ENCODE peak calls at places on chromosomes 2 and 18, in six cellular contexts. One of them, this sample, is unnamed.

GRCh38 chr2:42095923-42096408 is 48.1 kb downstream of the PKDCC start:
- DNase-seq in H1: no peak
- DNase-seq in progenitor cell of endocrine pancreas: no peak
- DNase-seq in A549: peak
- DNase-seq in AG04449: no peak
- DNase-seq in bronchial epithelial cell: peak
- DNase-seq in this sample: peak

GRCh38 chr2:9668686-9669338 is 38.0 kb upstream of the YWHAQ start:
- DNase-seq in H1: no peak
- DNase-seq in progenitor cell of endocrine pancreas: no peak
- DNase-seq in A549: no peak
- DNase-seq in AG04449: no peak
- DNase-seq in bronchial epithelial cell: no peak
- DNase-seq in this sample: no peak

GRCh38 chr18:24995056-24995455 is 356.9 kb downstream of the ZNF521 start:
- DNase-seq in H1: no peak
- DNase-seq in progenitor cell of endocrine pancreas: no peak
- DNase-seq in A549: no peak
- DNase-seq in AG04449: no peak
- DNase-seq in bronchial epithelial cell: peak
- DNase-seq in this sample: no peak

GRCh38 chr2:71935291-71935848 is 212.3 kb downstream of the CYP26B1 start:
- DNase-seq in H1: no peak
- DNase-seq in progenitor cell of endocrine pancreas: no peak
- DNase-seq in A549: no peak
- DNase-seq in AG04449: peak
- DNase-seq in bronchial epithelial cell: no peak
- DNase-seq in this sample: no peak

GRCh38 chr2:179449010-179449409 is 184.4 kb upstream of the SESTD1 start:
- DNase-seq in H1: no peak
- DNase-seq in progenitor cell of endocrine pancreas: no peak
- DNase-seq in A549: no peak
- DNase-seq in AG04449: no peak
- DNase-seq in bronchial epithelial cell: no peak
- DNase-seq in this sample: no peak

GRCh38 chr18:48835119-48835518 is 115.6 kb downstream of the SMAD7 start:
- DNase-seq in H1: no peak
- DNase-seq in progenitor cell of endocrine pancreas: no peak
- DNase-seq in A549: no peak
- DNase-seq in AG04449: no peak
- DNase-seq in bronchial epithelial cell: no peak
- DNase-seq in this sample: no peak

GRCh38 chr2:11750422-11750821 is 4.0 kb downstream of the LPIN1 start:
- DNase-seq in H1: no peak
- DNase-seq in progenitor cell of endocrine pancreas: no peak
- DNase-seq in A549: no peak
- DNase-seq in AG04449: no peak
- DNase-seq in bronchial epithelial cell: peak
- DNase-seq in this sample: no peak

GRCh38 chr2:23532311-23533013 is 147.5 kb downstream of the KLHL29 start:
- DNase-seq in H1: no peak
- DNase-seq in progenitor cell of endocrine pancreas: no peak
- DNase-seq in A549: no peak
- DNase-seq in AG04449: no peak
- DNase-seq in bronchial epithelial cell: no peak
- DNase-seq in this sample: no peak

GRCh38 chr2:120470717-120471060 is 124.8 kb downstream of the INHBB start:
- DNase-seq in H1: no peak
- DNase-seq in progenitor cell of endocrine pancreas: no peak
- DNase-seq in A549: no peak
- DNase-seq in AG04449: no peak
- DNase-seq in bronchial epithelial cell: no peak
- DNase-seq in this sample: no peak

GRCh38 chr2:6917071-6917760 is at the start of gene RNF144A:
- DNase-seq in H1: no peak
- DNase-seq in progenitor cell of endocrine pancreas: peak
- DNase-seq in A549: peak
- DNase-seq in AG04449: no peak
- DNase-seq in bronchial epithelial cell: peak
- DNase-seq in this sample: peak

GRCh38 chr2:172345951-172346555 is 81.3 kb upstream of the ITGA6 start:
- DNase-seq in H1: no peak
- DNase-seq in progenitor cell of endocrine pancreas: no peak
- DNase-seq in A549: no peak
- DNase-seq in AG04449: no peak
- DNase-seq in bronchial epithelial cell: no peak
- DNase-seq in this sample: no peak

GRCh38 chr18:50982802-50983179 is 15.0 kb downstream of the ELAC1 start:
- DNase-seq in H1: no peak
- DNase-seq in progenitor cell of endocrine pancreas: no peak
- DNase-seq in A549: no peak
- DNase-seq in AG04449: no peak
- DNase-seq in bronchial epithelial cell: no peak
- DNase-seq in this sample: no peak

GRCh38 chr2:62407838-62408589 is 98.0 kb downstream of the TMEM17 start:
- DNase-seq in H1: no peak
- DNase-seq in progenitor cell of endocrine pancreas: no peak
- DNase-seq in A549: no peak
- DNase-seq in AG04449: no peak
- DNase-seq in bronchial epithelial cell: no peak
- DNase-seq in this sample: no peak

GRCh38 chr2:42567389-42567788 is 1.0 kb upstream of the MTA3 start:
- DNase-seq in H1: no peak
- DNase-seq in progenitor cell of endocrine pancreas: no peak
- DNase-seq in A549: no peak
- DNase-seq in AG04449: peak
- DNase-seq in bronchial epithelial cell: no peak
- DNase-seq in this sample: no peak

GRCh38 chr18:3722662-3723433 is 272.9 kb downstream of the TGIF1 start:
- DNase-seq in H1: no peak
- DNase-seq in progenitor cell of endocrine pancreas: no peak
- DNase-seq in A549: peak
- DNase-seq in AG04449: no peak
- DNase-seq in bronchial epithelial cell: no peak
- DNase-seq in this sample: no peak

GRCh38 chr2:78992807-78993517 is 32.5 kb upstream of the REG3G start:
- DNase-seq in H1: peak
- DNase-seq in progenitor cell of endocrine pancreas: peak
- DNase-seq in A549: no peak
- DNase-seq in AG04449: no peak
- DNase-seq in bronchial epithelial cell: no peak
- DNase-seq in this sample: no peak

GRCh38 chr2:165357758-165358157 is 111.7 kb upstream of the CSRNP3 start:
- DNase-seq in H1: no peak
- DNase-seq in progenitor cell of endocrine pancreas: no peak
- DNase-seq in A549: peak
- DNase-seq in AG04449: peak
- DNase-seq in bronchial epithelial cell: peak
- DNase-seq in this sample: no peak

GRCh38 chr18:78914586-78914935 is 65.1 kb upstream of the SALL3 start:
- DNase-seq in H1: no peak
- DNase-seq in progenitor cell of endocrine pancreas: no peak
- DNase-seq in A549: no peak
- DNase-seq in AG04449: no peak
- DNase-seq in bronchial epithelial cell: no peak
- DNase-seq in this sample: no peak

GRCh38 chr2:240426797-240427721 is 8.4 kb upstream of the GPC1 start:
- DNase-seq in H1: no peak
- DNase-seq in progenitor cell of endocrine pancreas: peak
- DNase-seq in A549: peak
- DNase-seq in AG04449: no peak
- DNase-seq in bronchial epithelial cell: peak
- DNase-seq in this sample: no peak

GRCh38 chr2:10300997-10301945 is 1.4 kb upstream of the HPCAL1 start:
- DNase-seq in H1: no peak
- DNase-seq in progenitor cell of endocrine pancreas: no peak
- DNase-seq in A549: no peak
- DNase-seq in AG04449: no peak
- DNase-seq in bronchial epithelial cell: no peak
- DNase-seq in this sample: no peak

GRCh38 chr18:57918601-57919000 is 115.5 kb upstream of the ATP8B1 start:
- DNase-seq in H1: no peak
- DNase-seq in progenitor cell of endocrine pancreas: no peak
- DNase-seq in A549: no peak
- DNase-seq in AG04449: no peak
- DNase-seq in bronchial epithelial cell: peak
- DNase-seq in this sample: no peak

GRCh38 chr2:190578158-190579057 is 43.9 kb upstream of the NEMP2 start:
- DNase-seq in H1: no peak
- DNase-seq in progenitor cell of endocrine pancreas: no peak
- DNase-seq in A549: peak
- DNase-seq in AG04449: no peak
- DNase-seq in bronchial epithelial cell: peak
- DNase-seq in this sample: no peak

GRCh38 chr2:6077585-6077984 is 385.4 kb downstream of the SOX11 start:
- DNase-seq in H1: no peak
- DNase-seq in progenitor cell of endocrine pancreas: no peak
- DNase-seq in A549: no peak
- DNase-seq in AG04449: no peak
- DNase-seq in bronchial epithelial cell: no peak
- DNase-seq in this sample: no peak

GRCh38 chr2:98463081-98463481 is 18.4 kb downstream of the INPP4A start:
- DNase-seq in H1: no peak
- DNase-seq in progenitor cell of endocrine pancreas: no peak
- DNase-seq in A549: no peak
- DNase-seq in AG04449: no peak
- DNase-seq in bronchial epithelial cell: no peak
- DNase-seq in this sample: no peak

GRCh38 chr2:31317387-31317786 is 83.4 kb downstream of the EHD3 start:
- DNase-seq in H1: no peak
- DNase-seq in progenitor cell of endocrine pancreas: no peak
- DNase-seq in A549: no peak
- DNase-seq in AG04449: no peak
- DNase-seq in bronchial epithelial cell: no peak
- DNase-seq in this sample: no peak
- TF ChIP-seq CTCF in H1: no peak
- TF ChIP-seq CTCF in progenitor cell of endocrine pancreas: no peak
- TF ChIP-seq CTCF in A549: no peak
- TF ChIP-seq CTCF in AG04449: no peak
- TF ChIP-seq CTCF in bronchial epithelial cell: no peak
- TF ChIP-seq CTCF in this sample: no peak

GRCh38 chr2:207230261-207231105 is 64.7 kb upstream of the KLF7 start:
- DNase-seq in H1: no peak
- DNase-seq in progenitor cell of endocrine pancreas: no peak
- DNase-seq in A549: peak
- DNase-seq in AG04449: no peak
- DNase-seq in bronchial epithelial cell: no peak
- DNase-seq in this sample: no peak
- TF ChIP-seq CTCF in H1: peak
- TF ChIP-seq CTCF in progenitor cell of endocrine pancreas: peak
- TF ChIP-seq CTCF in A549: peak
- TF ChIP-seq CTCF in AG04449: peak
- TF ChIP-seq CTCF in bronchial epithelial cell: peak
- TF ChIP-seq CTCF in this sample: no peak

DNA sequence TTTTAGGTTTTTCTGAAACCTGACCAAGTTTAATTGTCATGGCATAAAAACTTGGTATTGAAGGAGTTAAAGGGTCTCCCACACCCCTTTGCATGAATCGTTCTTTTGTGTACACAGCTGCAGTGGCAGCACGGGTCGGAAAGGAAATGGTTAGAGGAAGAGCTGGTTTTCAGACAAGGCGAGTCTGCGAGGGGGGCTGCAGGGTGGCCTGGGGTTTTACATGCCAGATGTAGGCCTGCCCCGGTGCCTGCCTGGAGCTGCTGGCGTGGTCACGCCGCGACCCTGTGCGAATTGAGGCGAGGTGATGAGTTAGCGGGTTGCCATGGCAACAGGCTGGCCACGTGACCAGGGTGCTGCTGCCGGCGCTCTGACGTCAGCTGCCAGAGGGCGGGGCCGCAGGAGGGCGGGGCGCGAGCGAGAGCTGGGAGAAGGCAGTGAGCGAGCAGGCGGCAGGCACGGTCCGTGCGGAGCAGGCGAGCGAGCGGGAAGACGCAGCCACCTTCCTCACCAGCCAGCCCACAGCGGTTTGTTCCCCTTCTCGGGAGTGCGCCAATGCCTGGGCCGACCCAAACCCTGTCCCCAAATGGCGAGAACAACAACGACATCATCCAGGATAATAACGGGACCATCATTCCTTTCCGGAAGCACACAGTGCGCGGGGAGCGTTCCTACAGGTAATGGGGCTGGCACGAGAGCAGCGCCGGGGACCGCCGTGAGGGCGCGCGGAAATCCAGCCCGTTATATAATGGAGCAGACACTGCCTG is at the start of gene MAPRE2:
- DNase-seq in H1: peak
- DNase-seq in progenitor cell of endocrine pancreas: peak
- DNase-seq in A549: peak
- DNase-seq in AG04449: peak
- DNase-seq in bronchial epithelial cell: peak
- DNase-seq in this sample: peak
- TF ChIP-seq CTCF in H1: no peak
- TF ChIP-seq CTCF in progenitor cell of endocrine pancreas: no peak
- TF ChIP-seq CTCF in A549: no peak
- TF ChIP-seq CTCF in AG04449: no peak
- TF ChIP-seq CTCF in bronchial epithelial cell: no peak
- TF ChIP-seq CTCF in this sample: no peak

GRCh38 chr2:206250041-206250897 is 24.2 kb upstream of the ZDBF2 start:
- DNase-seq in H1: no peak
- DNase-seq in progenitor cell of endocrine pancreas: no peak
- DNase-seq in A549: peak
- DNase-seq in AG04449: no peak
- DNase-seq in bronchial epithelial cell: no peak
- DNase-seq in this sample: no peak
- TF ChIP-seq CTCF in H1: peak
- TF ChIP-seq CTCF in progenitor cell of endocrine pancreas: no peak
- TF ChIP-seq CTCF in A549: peak
- TF ChIP-seq CTCF in AG04449: peak
- TF ChIP-seq CTCF in bronchial epithelial cell: no peak
- TF ChIP-seq CTCF in this sample: no peak

DNA sequence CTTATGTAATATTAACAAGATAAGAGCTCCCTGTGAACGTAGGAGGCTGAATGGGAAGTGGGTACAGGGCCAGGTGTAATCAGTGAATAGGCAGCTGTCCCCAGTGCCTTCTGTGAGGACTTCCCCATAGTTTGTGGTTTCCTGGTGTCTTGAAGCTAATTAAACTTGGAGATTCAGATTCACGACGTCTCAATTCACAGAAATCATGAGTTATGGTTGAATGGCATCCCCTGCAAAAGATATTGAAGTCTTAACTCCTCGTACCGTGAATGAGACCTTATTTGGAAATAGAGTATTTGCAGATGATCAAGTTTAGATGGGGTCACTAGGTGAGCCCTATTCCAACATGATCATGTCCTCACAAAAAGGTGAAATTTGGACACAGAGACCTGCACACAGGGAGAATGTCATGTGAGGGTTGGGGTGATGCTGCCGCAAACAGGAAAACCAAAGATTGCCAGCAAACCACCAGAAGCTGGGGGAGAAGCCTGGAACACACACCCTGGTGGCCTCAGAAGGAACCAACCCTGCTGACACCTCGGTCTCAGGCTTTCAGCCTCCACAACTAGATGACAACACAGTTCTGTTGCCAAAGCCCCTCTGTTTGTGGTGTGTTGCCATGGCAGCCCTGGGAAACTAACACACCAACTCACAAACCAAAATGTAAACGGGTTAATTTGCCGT is 13.2 kb downstream of the ARL4C start:
- DNase-seq in H1: no peak
- DNase-seq in progenitor cell of endocrine pancreas: no peak
- DNase-seq in A549: peak
- DNase-seq in AG04449: no peak
- DNase-seq in bronchial epithelial cell: no peak
- DNase-seq in this sample: peak
- TF ChIP-seq CTCF in H1: peak
- TF ChIP-seq CTCF in progenitor cell of endocrine pancreas: peak
- TF ChIP-seq CTCF in A549: no peak
- TF ChIP-seq CTCF in AG04449: no peak
- TF ChIP-seq CTCF in bronchial epithelial cell: no peak
- TF ChIP-seq CTCF in this sample: no peak